ENCODE peak calls at places on chromosomes 5 and 9, in five cellular contexts. B is T-helper 1 cell, S is GM06990, K is BJ, O is NCI-H1417. I is an unnamed sample.

GRCh38 chr5:71701409-71701808 is 17.7 kb upstream of the CARTPT start:
- DNase-seq in B (no peak), S (no peak), K (no peak), O (no peak), I (no peak)

GRCh38 chr5:159469496-159470370 is 139.4 kb upstream of the IL12B start:
- DNase-seq in B (no peak), S (no peak), K (no peak), O (peak; percentile 1), I (no peak)

GRCh38 chr9:116275418-116276295 is 122.1 kb downstream of the PAPPA start:
- DNase-seq in B (no peak), S (no peak), K (no peak), O (peak; percentile 27), I (no peak)

GRCh38 chr5:138874241-138874640 is 894 bp downstream of the LRRTM2 start:
- DNase-seq in B (no peak), S (no peak), K (no peak), O (no peak), I (no peak)

GRCh38 chr5:120954255-120954654 is 490.2 kb downstream of the PRR16 start:
- DNase-seq in B (no peak), S (no peak), K (no peak), O (no peak), I (no peak)

GRCh38 chr9:98101868-98102273 is 17.2 kb downstream of the TRIM14 start:
- DNase-seq in B (peak; percentile 77), S (peak; percentile 81), K (no peak), O (peak; percentile 55), I (peak; percentile 99)

GRCh38 chr9:90967171-90967570 is 165.6 kb downstream of the SYK start:
- DNase-seq in B (no peak), S (no peak), K (no peak), O (no peak), I (no peak)

GRCh38 chr9:106716820-106717219 is 146.1 kb upstream of the ZNF462 start:
- DNase-seq in B (no peak), S (no peak), K (no peak), O (no peak), I (no peak)

GRCh38 chr5:64644831-64645230 is 45.5 kb upstream of the SHISAL2B start:
- DNase-seq in B (no peak), S (no peak), K (no peak), O (no peak), I (no peak)

GRCh38 chr5:174044855-174045254 is 651 bp upstream of the NSG2 start:
- DNase-seq in B (no peak), S (no peak), K (no peak), O (no peak), I (no peak)

GRCh38 chr5:134877159-134877558 is 3.0 kb downstream of the TXNDC15 start:
- DNase-seq in B (no peak), S (no peak), K (no peak), O (no peak), I (no peak)

GRCh38 chr5:86951761-86952160 is 315.9 kb upstream of the RASA1 start:
- DNase-seq in B (no peak), S (no peak), K (no peak), O (peak; percentile 9), I (no peak)

GRCh38 chr5:163565492-163565891 is 60.1 kb downstream of the MAT2B start:
- DNase-seq in B (no peak), S (no peak), K (no peak), O (peak; percentile 65), I (no peak)

GRCh38 chr5:108528655-108529054 is 146.8 kb upstream of the FBXL17 start:
- DNase-seq in B (no peak), S (no peak), K (no peak), O (peak; percentile 87), I (no peak)

GRCh38 chr5:6393596-6394194 is 15.3 kb upstream of the MED10 start:
- DNase-seq in B (no peak), S (no peak), K (no peak), O (no peak), I (no peak)